ENCODE peak calls at places on chromosome X, in nine cellular contexts. C, T, X, F, J, B, E, I and R are unnamed samples.

GRCh38 chrX:41449615-41450014 is 2.5 kb downstream of the NYX start:
- DNase-seq in X (no peak), F (no peak), B (no peak), C (peak), J (no peak), E (no peak), I (no peak), T (no peak), R (no peak)

GRCh38 chrX:153646620-153647373 is at the start of gene DUSP9:
- DNase-seq in F (peak), I (no peak), J (peak), E (no peak), X (no peak), B (peak), T (peak), C (no peak), R (peak)

GRCh38 chrX:65598559-65599147 is 64.1 kb upstream of the LAS1L start:
- DNase-seq in I (no peak), F (no peak), B (no peak), E (no peak), T (no peak), X (no peak), J (no peak), C (no peak), R (no peak)

GRCh38 chrX:50643525-50644137 is 170.4 kb downstream of the SHROOM4 start:
- DNase-seq in E (no peak), I (no peak), B (no peak), X (no peak), T (no peak), C (no peak), J (no peak), F (no peak), R (no peak)

GRCh38 chrX:118751950-118752783 is 24.8 kb downstream of the IL13RA1 start:
- DNase-seq in I (no peak), J (no peak), B (no peak), T (no peak), F (no peak), E (no peak), C (no peak), X (no peak), R (no peak)

GRCh38 chrX:32395878-32396277 is 815.5 kb downstream of the DMD start:
- DNase-seq in I (no peak), T (no peak), J (no peak), E (no peak), X (no peak), B (no peak), F (no peak), C (no peak), R (no peak)

GRCh38 chrX:9644335-9644734 is 121.3 kb downstream of the GPR143 start:
- DNase-seq in F (no peak), C (no peak), I (no peak), B (no peak), J (no peak), E (no peak), X (peak), T (no peak), R (no peak)

GRCh38 chrX:132940727-132941162 is 17.7 kb downstream of the HS6ST2 start:
- DNase-seq in B (no peak), T (no peak), J (no peak), C (no peak), E (no peak), F (peak), I (no peak), X (no peak), R (peak)

GRCh38 chrX:39755152-39756032 is 342.4 kb downstream of the BCOR start:
- DNase-seq in B (peak), F (no peak), X (no peak), J (peak), E (peak), T (peak), I (peak), C (peak), R (peak)

GRCh38 chrX:27254663-27255062 is 208.5 kb downstream of the PPP4R3C start:
- DNase-seq in I (no peak), J (no peak), X (no peak), T (no peak), B (no peak), E (no peak), F (no peak), C (no peak), R (no peak)

GRCh38 chrX:153973127-153974002 is 811 bp downstream of the TMEM187 start:
- DNase-seq in T (peak), B (no peak), E (no peak), J (no peak), C (no peak), I (no peak), F (no peak), X (no peak), R (no peak)

GRCh38 chrX:11754958-11755645 is 2.9 kb upstream of the MSL3 start:
- DNase-seq in F (no peak), X (no peak), I (no peak), B (no peak), E (no peak), T (no peak), C (no peak), J (no peak), R (no peak)

GRCh38 chrX:140918398-140919043 is 83.9 kb upstream of the SPANXB1 start:
- DNase-seq in T (no peak), I (peak), E (no peak), X (no peak), F (peak), B (no peak), C (peak), J (no peak), R (peak)

GRCh38 chrX:360496-361150 is 26.1 kb downstream of the PPP2R3B start:
- DNase-seq in J (no peak), E (no peak), X (no peak), T (no peak), I (no peak), C (no peak), F (no peak), B (no peak), R (no peak)

GRCh38 chrX:22395372-22395771 is 122.7 kb downstream of the CBLL2 start:
- DNase-seq in X (no peak), B (no peak), J (no peak), C (peak), E (no peak), I (no peak), T (no peak), F (no peak), R (peak)

GRCh38 chrX:116436358-116436816 is at the start of gene SLC6A14:
- DNase-seq in C (no peak), J (peak), X (no peak), E (no peak), F (no peak), B (peak), I (no peak), T (peak), R (no peak)

GRCh38 chrX:67328496-67328895 is 215.3 kb upstream of the AR start:
- DNase-seq in C (no peak), I (no peak), J (no peak), T (no peak), F (no peak), X (no peak), B (no peak), E (no peak), R (no peak)

GRCh38 chrX:118847676-118848075 is 24.1 kb downstream of the ZCCHC12 start:
- DNase-seq in B (no peak), T (no peak), J (no peak), F (peak), E (no peak), C (peak), X (no peak), I (no peak), R (peak)

GRCh38 chrX:115023139-115023538 is 5.7 kb upstream of the IL13RA2 start:
- DNase-seq in X (no peak), E (no peak), J (no peak), B (no peak), F (no peak), I (peak), C (peak), T (no peak), R (peak)

GRCh38 chrX:497201-497710 is 110.5 kb upstream of the PPP2R3B start:
- DNase-seq in T (no peak), E (no peak), C (no peak), B (no peak), I (no peak), F (no peak), X (no peak), J (no peak), R (no peak)

GRCh38 chrX:26845051-26845450 is 618.1 kb downstream of the PPP4R3C start:
- DNase-seq in J (no peak), T (no peak), I (no peak), X (no peak), C (no peak), B (no peak), E (no peak), F (no peak), R (no peak)

GRCh38 chrX:139113682-139114081 is 402.2 kb upstream of the FGF13 start:
- DNase-seq in T (no peak), X (no peak), J (no peak), I (no peak), C (no peak), B (no peak), E (no peak), F (no peak), R (no peak)

GRCh38 chrX:129743835-129744234 is 5.1 kb downstream of the XPNPEP2 start:
- DNase-seq in X (no peak), C (no peak), E (no peak), T (no peak), B (no peak), I (no peak), J (no peak), F (no peak), R (no peak)

DNA sequence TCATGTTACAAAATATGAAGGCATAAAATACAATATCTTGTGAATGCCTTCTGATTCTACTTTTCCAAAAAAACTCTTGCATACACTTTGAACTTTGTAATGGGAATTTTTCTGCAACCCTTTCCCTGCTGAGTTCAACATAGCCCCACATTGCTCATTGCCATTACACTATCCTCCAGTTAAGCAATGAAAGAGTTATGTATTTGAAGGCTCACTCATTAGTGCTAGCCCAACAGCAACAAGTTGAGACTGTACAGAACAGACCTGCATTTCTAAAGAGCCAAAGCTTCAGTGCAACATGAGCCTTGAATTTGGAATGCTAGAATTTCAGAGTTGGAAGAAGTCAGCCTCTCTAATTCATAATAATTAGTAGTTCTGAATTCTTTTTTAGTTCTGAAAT is 44.4 kb upstream of the STAG2 start:
- DNase-seq in T (no peak), F (no peak), J (no peak), X (no peak), C (no peak), B (no peak), E (no peak), I (no peak), R (no peak)
- H3K27ac ChIP-seq in T (no peak), F (no peak), J (no peak), X (no peak), C (no peak), B (no peak), E (no peak), I (no peak), R (no peak)

DNA sequence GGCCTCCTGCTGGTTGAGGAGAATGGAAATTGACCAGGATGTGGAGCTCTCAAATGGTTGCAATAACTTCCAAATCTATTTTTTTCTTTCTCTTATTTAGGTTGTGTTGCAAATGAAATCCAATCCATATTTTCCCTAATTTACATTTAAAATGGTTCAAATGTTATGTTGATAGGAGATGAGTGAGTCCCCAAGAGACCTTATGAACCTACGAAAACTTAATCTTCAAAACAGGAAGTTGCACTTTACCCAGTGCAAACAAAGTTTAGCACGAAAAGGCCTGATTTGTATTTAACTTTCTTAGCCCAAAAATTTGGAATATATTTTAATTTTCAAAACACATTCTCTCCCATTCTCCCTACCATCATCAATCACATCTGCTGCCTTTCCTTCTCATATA is 59.3 kb upstream of the NDP start:
- DNase-seq in I (no peak), T (no peak), J (no peak), B (no peak), C (no peak), X (no peak), E (no peak), F (no peak), R (no peak)
- TF ChIP-seq CTCF in I (no peak), T (no peak), J (no peak), B (no peak), C (no peak), X (no peak), E (no peak), F (no peak), R (no peak)

GRCh38 chrX:13780868-13781427 is 35.9 kb downstream of the GPM6B start:
- DNase-seq in E (no peak), T (no peak), C (no peak), F (no peak), I (no peak), B (no peak), X (no peak), J (no peak), R (no peak)
- H3K27ac ChIP-seq in E (no peak), T (no peak), C (no peak), F (peak), I (no peak), B (no peak), X (no peak), J (no peak), R (no peak)

GRCh38 chrX:131828482-131828881 is 194.6 kb upstream of the STK26 start:
- DNase-seq in E (no peak), T (no peak), J (no peak), X (no peak), F (peak), C (no peak), B (no peak), I (no peak), R (no peak)

GRCh38 chrX:131830400-131831184 is 192.5 kb upstream of the STK26 start:
- DNase-seq in J (peak), C (peak), F (peak), E (peak), I (no peak), T (peak), B (peak), X (no peak), R (peak)

GRCh38 chrX:131826572-131826971 is 196.5 kb upstream of the STK26 start:
- DNase-seq in T (no peak), X (no peak), E (no peak), J (no peak), B (no peak), C (no peak), I (no peak), F (no peak), R (no peak)

GRCh38 chrX:131831185-131831520 is 191.9 kb upstream of the STK26 start:
- DNase-seq in X (no peak), I (no peak), C (peak), B (no peak), F (no peak), J (no peak), T (no peak), E (no peak), R (no peak)

GRCh38 chrX:131827935-131828334 is 195.2 kb upstream of the STK26 start:
- DNase-seq in X (no peak), J (no peak), C (no peak), I (no peak), E (no peak), F (peak), B (no peak), T (no peak), R (no peak)
- TF ChIP-seq CTCF in X (no peak), J (no peak), C (peak), I (no peak), E (no peak), F (peak), B (no peak), T (no peak), R (no peak)